ENCODE peak calls at places on chromosomes 11 and 22, in nine cellular contexts. O is A172, Z is NT2/D1, B is T-helper 1 cell, C is HCT116, T is iris pigment epithelial cell, F is H4, V is DMS153, U is midbrain. P is an unnamed sample.
A peak's percentile ranks its signal among the peaks of the same experiment; 100 is the strongest.

GRCh38 chr22:42316988-42317387 is 46.5 kb upstream of the TCF20 start:
- DNase-seq in C (no peak), B (peak; percentile 41), U (no peak), T (no peak), Z (no peak), F (peak; percentile 69), V (peak; percentile 31), O (peak; percentile 16), P (no peak)

GRCh38 chr11:65553301-65554001 is 4.7 kb downstream of the LTBP3 start:
- DNase-seq in C (no peak), O (no peak), B (peak; percentile 75), Z (no peak), T (no peak), F (no peak), U (no peak), V (peak; percentile 78), P (no peak)

GRCh38 chr11:17267576-17267975 is 9.0 kb upstream of the NUCB2 start:
- DNase-seq in Z (no peak), V (no peak), U (no peak), O (peak; percentile 93), T (peak; percentile 72), C (peak; percentile 99), F (peak; percentile 39), B (no peak), P (no peak)

GRCh38 chr11:57597461-57597892 is at the start of gene SERPING1:
- DNase-seq in C (no peak), B (no peak), U (no peak), F (no peak), T (peak; percentile 34), V (no peak), Z (no peak), O (no peak), P (peak; percentile 37)

GRCh38 chr11:46918778-46919513 is 596 bp upstream of the LRP4 start:
- DNase-seq in B (no peak), F (no peak), U (no peak), C (no peak), T (no peak), Z (peak; percentile 39), V (no peak), O (no peak), P (no peak)

GRCh38 chr11:123594188-123594901 is 60.1 kb downstream of the SCN3B start:
- DNase-seq in U (no peak), T (peak; percentile 14), C (no peak), O (peak; percentile 27), B (no peak), Z (no peak), F (peak; percentile 21), V (no peak), P (no peak)

GRCh38 chr11:47541070-47541469 is 11.9 kb downstream of the CELF1 start:
- DNase-seq in B (no peak), O (no peak), T (no peak), Z (no peak), F (no peak), U (no peak), C (no peak), V (no peak), P (no peak)

GRCh38 chr22:20205964-20206708 is 55.3 kb upstream of the CCDC188 start:
- DNase-seq in C (peak; percentile 75), O (peak; percentile 66), Z (peak; percentile 9), B (peak; percentile 36), F (peak; percentile 80), T (peak; percentile 65), V (peak; percentile 62), U (peak; percentile 9), P (no peak)

GRCh38 chr11:94767701-94768601 is at the start of gene AMOTL1:
- DNase-seq in V (peak; percentile 81), Z (peak; percentile 72), T (peak; percentile 86), U (peak; percentile 80), B (no peak), F (peak; percentile 57), C (peak; percentile 65), O (peak; percentile 64), P (peak; percentile 74)

GRCh38 chr11:86488553-86488952 is 113.9 kb downstream of the CCDC81 start:
- DNase-seq in Z (no peak), F (no peak), U (no peak), V (peak; percentile 18), O (no peak), C (no peak), B (no peak), T (no peak), P (no peak)